ENCODE peak calls at places on chromosomes 13 and 19, in eight cellular contexts. Z is GM23248; W is astrocyte; V is cardiac muscle cell; B is prostate gland; F is CD8-positive, alpha-beta T cell; M is upper lobe of left lung; Q is right atrium auricular region. X is an unnamed sample. For H3K27me3, the result is how much of the 10 kb centered on the place peaks cover.

GRCh38 chr19:33804021-33804799 is 7.5 kb downstream of the KCTD15 start:
- DNase-seq in Q (peak), V (peak), M (no peak), W (peak), Z (peak), F (no peak), B (peak), X (peak)

GRCh38 chr13:113843864-113844556 is 19.9 kb downstream of the GAS6 start:
- DNase-seq in Z (no peak), V (no peak), F (no peak), M (peak), Q (no peak), B (no peak), W (no peak), X (peak)

GRCh38 chr13:105702441-105702840 is 833.0 kb downstream of the EFNB2 start:
- DNase-seq in B (no peak), Q (no peak), F (no peak), Z (no peak), W (no peak), M (no peak), V (no peak), X (peak)

GRCh38 chr13:109985871-109986270 is 199.5 kb upstream of the IRS2 start:
- DNase-seq in Q (no peak), B (no peak), F (no peak), V (no peak), Z (peak), M (no peak), W (no peak), X (no peak)

GRCh38 chr19:4108767-4109625 is 14.9 kb downstream of the MAP2K2 start:
- DNase-seq in F (peak), Z (no peak), W (no peak), B (no peak), V (no peak), M (peak), Q (no peak), X (peak)

GRCh38 chr19:56476671-56477428 is at the start of gene ZNF667:
- DNase-seq in V (peak), F (peak), Q (no peak), M (no peak), W (peak), Z (peak), B (peak), X (no peak)

GRCh38 chr19:31515931-31516330 is 166.7 kb upstream of the TSHZ3 start:
- DNase-seq in Q (peak), B (no peak), F (no peak), M (no peak), Z (peak), W (no peak), V (peak), X (no peak)

GRCh38 chr19:44576843-44577565 is 36.4 kb upstream of the IGSF23 start:
- DNase-seq in V (no peak), W (peak), B (no peak), F (no peak), M (peak), Z (peak), Q (peak), X (peak)

GRCh38 chr13:49585220-49586157 is at the start of gene RCBTB1:
- DNase-seq in F (peak), V (peak), Z (peak), W (peak), Q (peak), M (peak), B (peak), X (peak)

GRCh38 chr13:109900320-109900719 is 113.9 kb upstream of the IRS2 start:
- DNase-seq in F (no peak), V (peak), B (no peak), Z (no peak), W (no peak), M (no peak), Q (no peak), X (no peak)

GRCh38 chr13:112714366-112714765 is 24.5 kb downstream of the ATP11A start:
- DNase-seq in B (no peak), Z (no peak), W (no peak), M (no peak), F (no peak), V (no peak), Q (no peak), X (no peak)

GRCh38 chr19:17953316-17953801 is 13.5 kb upstream of the KCNN1 start:
- DNase-seq in Z (no peak), B (no peak), M (no peak), Q (no peak), V (no peak), F (no peak), W (no peak), X (no peak)
- H3K4me3 ChIP-seq in Z (no peak), B (no peak), M (no peak), Q (no peak), V (no peak), F (no peak), W (no peak), X (no peak)

GRCh38 chr19:17950310-17951150 is 16.4 kb upstream of the KCNN1 start:
- DNase-seq in F (peak), V (no peak), B (no peak), Z (peak), W (no peak), Q (no peak), M (no peak), X (no peak)

GRCh38 chr19:17953869-17954268 is 13.0 kb upstream of the KCNN1 start:
- DNase-seq in F (no peak), B (no peak), Q (no peak), V (no peak), Z (no peak), W (no peak), M (no peak), X (no peak)

GRCh38 chr19:17951151-17952040 is 15.5 kb upstream of the KCNN1 start:
- DNase-seq in B (no peak), F (no peak), M (no peak), Z (no peak), Q (no peak), V (no peak), W (no peak), X (no peak)

GRCh38 chr19:17954401-17954800 is 12.5 kb upstream of the KCNN1 start:
- DNase-seq in W (no peak), V (no peak), B (no peak), F (no peak), Z (no peak), Q (no peak), M (no peak), X (no peak)

DNA sequence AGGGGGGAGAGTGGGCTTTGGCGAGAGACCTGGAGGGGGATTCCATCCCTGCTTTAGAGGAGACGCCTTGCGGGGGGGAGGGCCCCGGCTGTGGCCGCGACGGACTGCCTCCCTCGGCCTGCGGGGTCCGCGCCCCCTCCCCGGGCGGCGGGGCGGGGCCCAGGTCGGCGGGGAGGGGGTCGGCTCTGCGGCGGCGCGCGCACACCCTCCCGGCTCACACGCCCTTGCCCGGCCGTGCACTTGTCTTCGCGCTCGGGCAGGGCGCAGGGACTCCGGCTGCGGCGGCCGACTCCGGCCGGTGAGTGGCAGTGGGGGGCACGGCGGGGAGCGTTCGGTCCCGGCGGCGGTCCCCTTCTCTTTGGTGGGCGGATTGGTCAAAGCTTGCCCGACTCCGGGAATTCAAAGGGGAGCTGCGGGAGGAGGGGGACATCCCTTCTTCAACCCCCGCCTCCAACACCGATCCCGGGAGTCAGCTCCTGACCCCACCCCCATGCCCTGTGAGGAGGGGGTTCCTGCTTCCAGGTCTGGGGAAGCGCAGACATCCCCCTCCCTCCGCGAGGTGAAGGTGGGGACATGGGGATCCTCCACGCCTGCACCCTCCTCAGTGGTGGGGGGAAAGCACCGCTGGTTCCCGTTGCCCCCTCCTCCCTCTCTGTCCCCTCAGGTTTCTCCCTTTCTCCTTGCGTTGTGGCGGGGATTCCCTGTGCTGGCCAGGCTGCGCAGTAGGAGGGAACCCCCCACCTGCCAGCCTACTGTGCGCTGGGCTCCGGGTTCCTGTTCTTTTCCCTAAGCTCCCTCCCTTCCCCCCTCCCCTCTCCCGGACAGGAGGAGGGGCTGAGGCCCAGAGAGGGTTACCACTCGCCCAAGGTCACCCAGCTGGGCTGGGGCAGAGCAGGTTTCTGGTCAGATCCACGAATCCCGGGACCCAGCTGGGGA is 14.6 kb upstream of the KCNN1 start:
- DNase-seq in Z (no peak), F (no peak), Q (no peak), W (no peak), B (no peak), M (no peak), V (no peak), X (no peak)
- H3K27me3 ChIP-seq in Z (half or more), F (half or more), Q (under half), W (half or more), B (under half), M (under half), V (under half), X (under half)

GRCh38 chr13:90177519-90177918 is 1170.0 kb upstream of the MIR17HG start:
- DNase-seq in Q (no peak), B (no peak), F (no peak), W (no peak), M (no peak), V (no peak), Z (no peak), X (no peak)
- H3K4me3 ChIP-seq in Q (no peak), B (no peak), F (no peak), W (no peak), M (no peak), V (no peak), Z (no peak), X (no peak)

GRCh38 chr19:55146078-55146647 is 2.8 kb downstream of the TNNT1 start:
- DNase-seq in V (peak), M (no peak), W (no peak), B (no peak), Z (peak), Q (no peak), F (peak), X (no peak)
- H3K27me3 ChIP-seq in V (under half), M (under half), W (under half), B (under half), Z (under half), Q (under half), F (under half), X (under half)

DNA sequence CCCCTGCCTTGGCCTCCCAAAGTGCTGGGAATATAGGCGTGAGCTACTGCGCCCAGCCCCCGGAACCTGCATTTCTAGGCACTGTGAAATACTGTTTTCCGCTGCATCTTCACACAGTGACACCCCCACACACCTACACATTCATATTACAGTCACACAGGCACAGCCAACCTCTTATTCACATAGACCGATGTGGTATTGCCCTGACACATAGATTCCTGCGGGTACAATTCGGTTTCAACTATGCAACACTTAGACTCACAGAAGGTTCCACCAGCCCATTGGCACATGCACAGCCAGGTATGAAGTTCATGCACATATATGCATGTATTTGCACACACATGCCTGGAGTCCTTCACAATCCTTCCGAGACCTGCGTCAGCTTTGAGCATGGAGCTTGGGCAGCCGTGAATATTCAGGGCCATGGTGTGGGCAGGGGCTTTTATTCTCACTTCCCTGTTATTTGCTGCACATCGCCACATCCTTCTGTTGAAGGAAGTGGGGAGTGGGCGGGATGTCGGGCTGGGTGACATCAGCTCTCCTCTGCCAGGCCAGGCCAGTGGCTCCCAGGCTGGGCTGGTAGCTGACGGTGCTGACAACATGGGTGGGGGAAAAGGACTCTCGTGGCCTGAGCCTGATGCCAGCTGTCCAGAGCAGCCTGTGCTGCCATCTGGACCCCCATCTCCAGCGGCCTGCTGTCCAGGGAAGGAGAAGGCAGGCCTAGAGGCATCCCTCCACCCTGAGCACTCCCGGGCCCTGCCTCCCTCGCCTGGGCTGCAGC is 5.4 kb upstream of the CDC37 start:
- DNase-seq in V (no peak), F (no peak), Q (no peak), B (no peak), W (no peak), Z (peak), M (peak), X (peak)
- H3K4me3 ChIP-seq in V (no peak), F (peak), Q (no peak), B (no peak), W (no peak), Z (no peak), M (no peak), X (no peak)

GRCh38 chr19:49437231-49437630 is 4.1 kb downstream of the SLC17A7 start:
- DNase-seq in F (no peak), W (no peak), V (no peak), M (no peak), Q (no peak), B (no peak), Z (no peak), X (no peak)

GRCh38 chr19:49434907-49435577 is 6.3 kb downstream of the SLC17A7 start:
- DNase-seq in M (no peak), V (no peak), Q (no peak), W (no peak), B (no peak), F (no peak), Z (no peak), X (no peak)

GRCh38 chr19:49433240-49433901 is 8.0 kb downstream of the SLC17A7 start:
- DNase-seq in Q (no peak), V (no peak), W (no peak), Z (no peak), F (no peak), M (no peak), B (no peak), X (no peak)

GRCh38 chr19:49436381-49437017 is 4.8 kb downstream of the SLC17A7 start:
- DNase-seq in M (peak), V (no peak), F (peak), B (no peak), Q (no peak), W (no peak), Z (peak), X (no peak)

GRCh38 chr19:49435670-49436069 is 5.7 kb downstream of the SLC17A7 start:
- DNase-seq in M (no peak), V (no peak), F (no peak), B (no peak), W (no peak), Q (no peak), Z (no peak), X (no peak)
- H3K27me3 ChIP-seq in M (under half), V (half or more), F (half or more), B (under half), W (half or more), Q (under half), Z (half or more), X (half or more)